ENCODE peak calls at places on chromosomes 11 and 22, in six cellular contexts. One of them, this sample, is unnamed.

GRCh38 chr11:87879118-87879517 is 296.1 kb downstream of the RAB38 start:
- DNase-seq in CD8-positive, alpha-beta memory T cell: no peak
- DNase-seq in WERI-Rb-1: no peak
- DNase-seq in GM23338: no peak
- DNase-seq in choroid plexus epithelial cell: peak; percentile 31
- DNase-seq in astrocyte: no peak
- DNase-seq in this sample: no peak

GRCh38 chr11:86606270-86606848 is 66.1 kb downstream of the ME3 start:
- DNase-seq in CD8-positive, alpha-beta memory T cell: no peak
- DNase-seq in WERI-Rb-1: no peak
- DNase-seq in GM23338: no peak
- DNase-seq in choroid plexus epithelial cell: no peak
- DNase-seq in astrocyte: peak; percentile 25
- DNase-seq in this sample: no peak

GRCh38 chr22:38201718-38202436 is at the start of gene MAFF:
- DNase-seq in CD8-positive, alpha-beta memory T cell: peak; percentile 84
- DNase-seq in WERI-Rb-1: peak; percentile 94
- DNase-seq in GM23338: peak; percentile 97
- DNase-seq in choroid plexus epithelial cell: peak; percentile 98
- DNase-seq in astrocyte: peak; percentile 88
- DNase-seq in this sample: peak; percentile 97

GRCh38 chr22:18110194-18110943 is at the start of gene TUBA8:
- DNase-seq in CD8-positive, alpha-beta memory T cell: no peak
- DNase-seq in WERI-Rb-1: peak; percentile 44
- DNase-seq in GM23338: peak; percentile 76
- DNase-seq in choroid plexus epithelial cell: peak; percentile 24
- DNase-seq in astrocyte: peak; percentile 28
- DNase-seq in this sample: peak; percentile 40

GRCh38 chr22:36425977-36426523 is 38.3 kb upstream of the MYH9 start:
- DNase-seq in CD8-positive, alpha-beta memory T cell: no peak
- DNase-seq in WERI-Rb-1: peak; percentile 65
- DNase-seq in GM23338: peak; percentile 47
- DNase-seq in choroid plexus epithelial cell: peak; percentile 59
- DNase-seq in astrocyte: no peak
- DNase-seq in this sample: no peak

GRCh38 chr22:47377926-47378560 is 615.6 kb downstream of the TBC1D22A start:
- DNase-seq in CD8-positive, alpha-beta memory T cell: no peak
- DNase-seq in WERI-Rb-1: peak; percentile 0
- DNase-seq in GM23338: no peak
- DNase-seq in choroid plexus epithelial cell: no peak
- DNase-seq in astrocyte: no peak
- DNase-seq in this sample: no peak

GRCh38 chr11:68843703-68844312 is 2.1 kb upstream of the CPT1A start:
- DNase-seq in CD8-positive, alpha-beta memory T cell: peak; percentile 66
- DNase-seq in WERI-Rb-1: no peak
- DNase-seq in GM23338: peak; percentile 92
- DNase-seq in choroid plexus epithelial cell: no peak
- DNase-seq in astrocyte: peak; percentile 32
- DNase-seq in this sample: no peak

GRCh38 chr11:62402226-62402625 is 16.6 kb upstream of the SCGB1A1 start:
- DNase-seq in CD8-positive, alpha-beta memory T cell: peak; percentile 45
- DNase-seq in WERI-Rb-1: no peak
- DNase-seq in GM23338: no peak
- DNase-seq in choroid plexus epithelial cell: no peak
- DNase-seq in astrocyte: no peak
- DNase-seq in this sample: no peak

GRCh38 chr22:44359496-44360110 is 46.9 kb upstream of the SHISAL1 start:
- DNase-seq in CD8-positive, alpha-beta memory T cell: no peak
- DNase-seq in WERI-Rb-1: no peak
- DNase-seq in GM23338: no peak
- DNase-seq in choroid plexus epithelial cell: no peak
- DNase-seq in astrocyte: no peak
- DNase-seq in this sample: peak; percentile 2

GRCh38 chr11:71418643-71419042 is 29.6 kb downstream of the DHCR7 start:
- DNase-seq in CD8-positive, alpha-beta memory T cell: no peak
- DNase-seq in WERI-Rb-1: no peak
- DNase-seq in GM23338: no peak
- DNase-seq in choroid plexus epithelial cell: no peak
- DNase-seq in astrocyte: no peak
- DNase-seq in this sample: no peak

GRCh38 chr22:43437871-43438475 is 26.2 kb downstream of the MPPED1 start:
- DNase-seq in CD8-positive, alpha-beta memory T cell: no peak
- DNase-seq in WERI-Rb-1: no peak
- DNase-seq in GM23338: no peak
- DNase-seq in choroid plexus epithelial cell: no peak
- DNase-seq in astrocyte: no peak
- DNase-seq in this sample: no peak

GRCh38 chr11:74941492-74941891 is 7.4 kb downstream of the XRRA1 start:
- DNase-seq in CD8-positive, alpha-beta memory T cell: no peak
- DNase-seq in WERI-Rb-1: no peak
- DNase-seq in GM23338: no peak
- DNase-seq in choroid plexus epithelial cell: peak; percentile 13
- DNase-seq in astrocyte: no peak
- DNase-seq in this sample: no peak

GRCh38 chr11:126817096-126817495 is 183.5 kb downstream of the KIRREL3 start:
- DNase-seq in CD8-positive, alpha-beta memory T cell: no peak
- DNase-seq in WERI-Rb-1: no peak
- DNase-seq in GM23338: no peak
- DNase-seq in choroid plexus epithelial cell: no peak
- DNase-seq in astrocyte: no peak
- DNase-seq in this sample: no peak

GRCh38 chr11:57340228-57340627 is 2.1 kb downstream of the P2RX3 start:
- DNase-seq in CD8-positive, alpha-beta memory T cell: no peak
- DNase-seq in WERI-Rb-1: peak; percentile 92
- DNase-seq in GM23338: peak; percentile 64
- DNase-seq in choroid plexus epithelial cell: peak; percentile 26
- DNase-seq in astrocyte: no peak
- DNase-seq in this sample: peak; percentile 60

GRCh38 chr11:94330789-94331188 is 26.4 kb downstream of the IZUMO1R start:
- DNase-seq in CD8-positive, alpha-beta memory T cell: no peak
- DNase-seq in WERI-Rb-1: no peak
- DNase-seq in GM23338: no peak
- DNase-seq in choroid plexus epithelial cell: no peak
- DNase-seq in astrocyte: no peak
- DNase-seq in this sample: no peak

GRCh38 chr11:39724404-39724803 is 1735.0 kb downstream of the LRRC4C start:
- DNase-seq in CD8-positive, alpha-beta memory T cell: no peak
- DNase-seq in WERI-Rb-1: no peak
- DNase-seq in GM23338: peak; percentile 9
- DNase-seq in choroid plexus epithelial cell: no peak
- DNase-seq in astrocyte: no peak
- DNase-seq in this sample: no peak

GRCh38 chr11:123054301-123055065 is 7.5 kb downstream of the HSPA8 start:
- DNase-seq in CD8-positive, alpha-beta memory T cell: peak; percentile 65
- DNase-seq in WERI-Rb-1: peak; percentile 23
- DNase-seq in GM23338: peak; percentile 95
- DNase-seq in choroid plexus epithelial cell: peak; percentile 85
- DNase-seq in astrocyte: peak; percentile 46
- DNase-seq in this sample: peak; percentile 40

GRCh38 chr11:113675565-113675964 is 30.5 kb downstream of the TMPRSS5 start:
- DNase-seq in CD8-positive, alpha-beta memory T cell: no peak
- DNase-seq in WERI-Rb-1: no peak
- DNase-seq in GM23338: no peak
- DNase-seq in choroid plexus epithelial cell: no peak
- DNase-seq in astrocyte: no peak
- DNase-seq in this sample: no peak

GRCh38 chr11:45710561-45710960 is 45.1 kb upstream of the CHST1 start:
- DNase-seq in CD8-positive, alpha-beta memory T cell: no peak
- DNase-seq in WERI-Rb-1: no peak
- DNase-seq in GM23338: no peak
- DNase-seq in choroid plexus epithelial cell: no peak
- DNase-seq in astrocyte: no peak
- DNase-seq in this sample: no peak

GRCh38 chr22:29470159-29470855 is 9.7 kb upstream of the NEFH start:
- DNase-seq in CD8-positive, alpha-beta memory T cell: peak; percentile 64
- DNase-seq in WERI-Rb-1: no peak
- DNase-seq in GM23338: peak; percentile 94
- DNase-seq in choroid plexus epithelial cell: peak; percentile 62
- DNase-seq in astrocyte: no peak
- DNase-seq in this sample: no peak

GRCh38 chr11:501683-502287 is 5.3 kb downstream of the RNH1 start:
- DNase-seq in CD8-positive, alpha-beta memory T cell: no peak
- DNase-seq in WERI-Rb-1: no peak
- DNase-seq in GM23338: no peak
- DNase-seq in choroid plexus epithelial cell: no peak
- DNase-seq in astrocyte: no peak
- DNase-seq in this sample: no peak

GRCh38 chr11:61102667-61103491 is 590 bp downstream of the CD5 start:
- DNase-seq in CD8-positive, alpha-beta memory T cell: peak; percentile 61
- DNase-seq in WERI-Rb-1: peak; percentile 41
- DNase-seq in GM23338: no peak
- DNase-seq in choroid plexus epithelial cell: no peak
- DNase-seq in astrocyte: no peak
- DNase-seq in this sample: no peak

GRCh38 chr11:23079382-23079813 is 219.1 kb upstream of the CCDC179 start:
- DNase-seq in CD8-positive, alpha-beta memory T cell: no peak
- DNase-seq in WERI-Rb-1: no peak
- DNase-seq in GM23338: no peak
- DNase-seq in choroid plexus epithelial cell: peak; percentile 55
- DNase-seq in astrocyte: peak; percentile 61
- DNase-seq in this sample: no peak

GRCh38 chr11:133966924-133967598 is 10.3 kb upstream of the IGSF9B start:
- DNase-seq in CD8-positive, alpha-beta memory T cell: peak; percentile 60
- DNase-seq in WERI-Rb-1: peak; percentile 77
- DNase-seq in GM23338: peak; percentile 83
- DNase-seq in choroid plexus epithelial cell: no peak
- DNase-seq in astrocyte: no peak
- DNase-seq in this sample: no peak

GRCh38 chr22:40982482-40983385 is 31.6 kb downstream of the RBX1 start:
- DNase-seq in CD8-positive, alpha-beta memory T cell: no peak
- DNase-seq in WERI-Rb-1: no peak
- DNase-seq in GM23338: no peak
- DNase-seq in choroid plexus epithelial cell: no peak
- DNase-seq in astrocyte: no peak
- DNase-seq in this sample: no peak

GRCh38 chr22:47392729-47393128 is 630.3 kb downstream of the TBC1D22A start:
- DNase-seq in CD8-positive, alpha-beta memory T cell: no peak
- DNase-seq in WERI-Rb-1: no peak
- DNase-seq in GM23338: no peak
- DNase-seq in choroid plexus epithelial cell: no peak
- DNase-seq in astrocyte: no peak
- DNase-seq in this sample: no peak

GRCh38 chr22:33476716-33477115 is 418.5 kb upstream of the SYN3 start:
- DNase-seq in CD8-positive, alpha-beta memory T cell: no peak
- DNase-seq in WERI-Rb-1: no peak
- DNase-seq in GM23338: no peak
- DNase-seq in choroid plexus epithelial cell: peak; percentile 4
- DNase-seq in astrocyte: peak; percentile 38
- DNase-seq in this sample: no peak

GRCh38 chr11:78940500-78941225 is 366.0 kb upstream of the NARS2 start:
- DNase-seq in CD8-positive, alpha-beta memory T cell: no peak
- DNase-seq in WERI-Rb-1: peak; percentile 83
- DNase-seq in GM23338: peak; percentile 91
- DNase-seq in choroid plexus epithelial cell: no peak
- DNase-seq in astrocyte: no peak
- DNase-seq in this sample: peak; percentile 54

DNA sequence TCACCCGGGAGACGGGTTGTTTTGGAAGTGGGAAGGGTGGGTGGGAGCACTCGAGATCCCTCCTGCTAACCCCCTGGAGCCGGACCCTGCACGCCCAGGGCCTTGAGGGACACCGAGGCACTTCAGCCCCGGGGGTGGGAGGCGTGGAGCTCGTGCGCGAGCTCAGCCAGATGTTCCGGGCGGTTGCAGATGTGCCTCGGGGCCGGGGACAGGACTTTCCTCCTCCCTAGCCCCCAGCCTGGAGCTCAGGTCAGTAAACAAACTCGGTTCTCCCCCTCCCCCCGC is 3.3 kb upstream of the WNT11 start:
- DNase-seq in CD8-positive, alpha-beta memory T cell: no peak
- DNase-seq in WERI-Rb-1: no peak
- DNase-seq in GM23338: no peak
- DNase-seq in choroid plexus epithelial cell: no peak
- DNase-seq in astrocyte: no peak
- DNase-seq in this sample: no peak
- H3K4me3 ChIP-seq in CD8-positive, alpha-beta memory T cell: peak overlapping the region; percentile 94
- H3K4me3 ChIP-seq in WERI-Rb-1: peak overlapping the region; percentile 59
- H3K4me3 ChIP-seq in GM23338: peak overlapping the region; percentile 72
- H3K4me3 ChIP-seq in choroid plexus epithelial cell: no peak overlapping the region
- H3K4me3 ChIP-seq in astrocyte: peak overlapping the region; percentile 20
- H3K4me3 ChIP-seq in this sample: peak overlapping the region; percentile 80

GRCh38 chr11:66686100-66686785 is 8.6 kb upstream of the RBM4B start:
- DNase-seq in CD8-positive, alpha-beta memory T cell: no peak
- DNase-seq in WERI-Rb-1: no peak
- DNase-seq in GM23338: no peak
- DNase-seq in choroid plexus epithelial cell: no peak
- DNase-seq in astrocyte: no peak
- DNase-seq in this sample: no peak
- H3K4me3 ChIP-seq in CD8-positive, alpha-beta memory T cell: no peak overlapping the region
- H3K4me3 ChIP-seq in WERI-Rb-1: no peak overlapping the region
- H3K4me3 ChIP-seq in GM23338: no peak overlapping the region
- H3K4me3 ChIP-seq in choroid plexus epithelial cell: no peak overlapping the region
- H3K4me3 ChIP-seq in astrocyte: no peak overlapping the region
- H3K4me3 ChIP-seq in this sample: no peak overlapping the region

GRCh38 chr22:50264946-50265669 is 3.6 kb upstream of the MAPK12 start:
- DNase-seq in CD8-positive, alpha-beta memory T cell: no peak
- DNase-seq in WERI-Rb-1: no peak
- DNase-seq in GM23338: no peak
- DNase-seq in choroid plexus epithelial cell: no peak
- DNase-seq in astrocyte: no peak
- DNase-seq in this sample: no peak

GRCh38 chr22:50268655-50269113 is 1.5 kb downstream of the MAPK11 start:
- DNase-seq in CD8-positive, alpha-beta memory T cell: no peak
- DNase-seq in WERI-Rb-1: no peak
- DNase-seq in GM23338: no peak
- DNase-seq in choroid plexus epithelial cell: peak; percentile 26
- DNase-seq in astrocyte: no peak
- DNase-seq in this sample: no peak

GRCh38 chr22:50269573-50270301 is 443 bp downstream of the MAPK11 start:
- DNase-seq in CD8-positive, alpha-beta memory T cell: peak; percentile 13
- DNase-seq in WERI-Rb-1: peak; percentile 79
- DNase-seq in GM23338: no peak
- DNase-seq in choroid plexus epithelial cell: peak; percentile 52
- DNase-seq in astrocyte: peak; percentile 42
- DNase-seq in this sample: peak; percentile 49

GRCh38 chr22:50267591-50268390 is 2.4 kb downstream of the MAPK11 start:
- DNase-seq in CD8-positive, alpha-beta memory T cell: peak; percentile 20
- DNase-seq in WERI-Rb-1: no peak
- DNase-seq in GM23338: peak; percentile 81
- DNase-seq in choroid plexus epithelial cell: peak; percentile 61
- DNase-seq in astrocyte: no peak
- DNase-seq in this sample: no peak

GRCh38 chr22:50266994-50267393 is 3.2 kb downstream of the MAPK11 start:
- DNase-seq in CD8-positive, alpha-beta memory T cell: no peak
- DNase-seq in WERI-Rb-1: no peak
- DNase-seq in GM23338: no peak
- DNase-seq in choroid plexus epithelial cell: no peak
- DNase-seq in astrocyte: no peak
- DNase-seq in this sample: no peak
- H3K4me3 ChIP-seq in CD8-positive, alpha-beta memory T cell: no peak overlapping the region
- H3K4me3 ChIP-seq in WERI-Rb-1: no peak overlapping the region
- H3K4me3 ChIP-seq in GM23338: peak overlapping the region; percentile 59
- H3K4me3 ChIP-seq in choroid plexus epithelial cell: peak overlapping the region; percentile 46
- H3K4me3 ChIP-seq in astrocyte: no peak overlapping the region
- H3K4me3 ChIP-seq in this sample: no peak overlapping the region

DNA sequence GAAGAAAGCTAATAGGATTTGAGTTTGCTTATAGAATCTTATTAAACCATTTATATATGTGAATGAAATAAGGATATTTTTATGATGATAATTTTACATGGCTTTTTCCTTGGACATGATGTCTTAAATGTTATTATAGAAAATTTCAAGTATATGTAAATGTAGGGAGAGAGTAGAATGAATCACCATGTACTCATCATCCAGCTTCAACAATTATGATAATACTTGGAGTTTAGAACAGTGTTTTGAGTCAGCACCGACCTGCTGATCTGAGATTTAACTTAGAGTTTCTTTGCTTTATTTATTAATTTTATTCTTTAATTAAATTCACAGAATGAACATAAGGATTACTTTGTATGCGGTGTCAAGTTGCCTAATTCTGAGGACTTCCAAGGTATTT is 193.5 kb downstream of the UVRAG start:
- DNase-seq in CD8-positive, alpha-beta memory T cell: no peak
- DNase-seq in WERI-Rb-1: no peak
- DNase-seq in GM23338: no peak
- DNase-seq in choroid plexus epithelial cell: peak; percentile 70
- DNase-seq in astrocyte: peak; percentile 70
- DNase-seq in this sample: no peak
- H3K4me3 ChIP-seq in CD8-positive, alpha-beta memory T cell: no peak overlapping the region
- H3K4me3 ChIP-seq in WERI-Rb-1: no peak overlapping the region
- H3K4me3 ChIP-seq in GM23338: no peak overlapping the region
- H3K4me3 ChIP-seq in choroid plexus epithelial cell: no peak overlapping the region
- H3K4me3 ChIP-seq in astrocyte: no peak overlapping the region
- H3K4me3 ChIP-seq in this sample: no peak overlapping the region

This sample was measured in BE2C.